ENCODE peak calls at places on chromosomes 16 and 17, in eight cellular contexts. D, B, E, H, R, Y, P and K are unnamed samples.

GRCh38 chr17:20771104-20771503 is 191.6 kb downstream of the CDRT15L2 start:
- DNase-seq in P (no peak), R (no peak), B (no peak), D (no peak), H (no peak), E (no peak), Y (no peak), K (no peak)

GRCh38 chr17:74297941-74298340 is 23.9 kb downstream of the DNAI2 start:
- DNase-seq in Y (no peak), R (no peak), B (no peak), H (no peak), D (no peak), E (no peak), P (no peak), K (no peak)

GRCh38 chr16:21685034-21685455 is 21.3 kb downstream of the OTOA start:
- DNase-seq in Y (peak), E (peak), D (no peak), R (no peak), B (no peak), P (no peak), H (no peak), K (no peak)

GRCh38 chr17:5552841-5553240 is 31.5 kb downstream of the NLRP1 start:
- DNase-seq in D (no peak), P (no peak), Y (no peak), H (no peak), E (no peak), B (no peak), R (no peak), K (no peak)

GRCh38 chr17:30363715-30364202 is 15.0 kb upstream of the CPD start:
- DNase-seq in E (no peak), D (peak), R (no peak), B (no peak), H (no peak), P (peak), Y (no peak), K (peak)

GRCh38 chr17:57342141-57342540 is 85.8 kb downstream of the MSI2 start:
- DNase-seq in E (no peak), H (no peak), Y (no peak), P (no peak), R (no peak), B (peak), D (no peak), K (no peak)

GRCh38 chr17:55620023-55620422 is 102.6 kb downstream of the TMEM100 start:
- DNase-seq in H (no peak), D (no peak), R (no peak), P (no peak), Y (no peak), B (no peak), E (no peak), K (no peak)

GRCh38 chr17:32515677-32516383 is 29.0 kb downstream of the CDK5R1 start:
- DNase-seq in B (no peak), E (no peak), R (no peak), D (no peak), P (peak), H (no peak), Y (no peak), K (peak)

GRCh38 chr17:35898283-35899070 is 18.3 kb upstream of the CCL5 start:
- DNase-seq in Y (no peak), D (peak), B (peak), H (peak), R (peak), P (no peak), E (no peak), K (no peak)

GRCh38 chr17:74485012-74485743 is 18.7 kb downstream of the CD300A start:
- DNase-seq in B (peak), Y (no peak), H (no peak), D (no peak), P (no peak), R (no peak), E (no peak), K (peak)

GRCh38 chr17:29565643-29566472 is 979 bp downstream of the ABHD15 start:
- DNase-seq in H (peak), D (peak), R (peak), E (peak), B (peak), P (peak), Y (no peak), K (peak)

GRCh38 chr16:3118204-3118790 is 5.9 kb downstream of the ZNF205 start:
- DNase-seq in D (no peak), H (no peak), B (peak), R (no peak), Y (no peak), P (no peak), E (no peak), K (no peak)

GRCh38 chr17:48225725-48226567 is 118.4 kb downstream of the SNX11 start:
- DNase-seq in B (no peak), H (no peak), D (no peak), P (no peak), R (no peak), Y (no peak), E (no peak), K (no peak)

GRCh38 chr17:48223945-48224344 is 116.4 kb downstream of the SNX11 start:
- DNase-seq in H (no peak), R (no peak), E (no peak), B (no peak), D (no peak), P (no peak), Y (no peak), K (no peak)

GRCh38 chr17:48231995-48232729 is 124.6 kb downstream of the SNX11 start:
- DNase-seq in B (no peak), D (no peak), R (no peak), H (no peak), P (no peak), E (no peak), Y (no peak), K (no peak)

DNA sequence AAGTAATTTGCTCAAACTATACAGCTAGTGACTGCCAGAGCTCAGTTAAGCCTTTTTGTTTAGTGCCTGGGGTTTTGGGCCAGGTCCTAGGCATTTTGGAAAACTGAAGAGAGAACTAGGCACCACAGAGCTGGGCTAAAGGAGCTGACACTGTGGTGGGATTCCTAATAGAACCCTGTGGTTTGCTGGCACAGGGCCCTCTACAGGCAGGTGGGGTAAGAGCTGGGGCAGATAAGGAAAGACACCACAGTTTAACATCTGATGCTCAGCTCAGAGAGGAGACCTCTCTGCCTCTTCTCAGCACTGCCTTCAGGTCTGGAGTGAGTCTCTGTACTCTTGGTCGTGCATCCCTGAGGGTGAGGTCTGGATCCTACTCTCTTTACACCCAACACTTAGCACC is 121.2 kb downstream of the SNX11 start:
- DNase-seq in E (no peak), H (no peak), D (no peak), P (no peak), Y (no peak), B (no peak), R (no peak), K (no peak)
- TF ChIP-seq CTCF in E (no peak), H (no peak), D (no peak), P (peak), Y (no peak), B (no peak), R (no peak), K (peak)

GRCh38 chr16:15847621-15848175 is 9.1 kb downstream of the MYH11 start:
- DNase-seq in E (no peak), D (no peak), Y (no peak), H (no peak), R (no peak), B (no peak), P (no peak), K (no peak)
- TF ChIP-seq CTCF in E (no peak), D (no peak), Y (no peak), H (no peak), R (no peak), B (no peak), P (no peak), K (no peak)

GRCh38 chr17:43840814-43841213 is 6.2 kb upstream of the CD300LG start:
- DNase-seq in H (no peak), P (no peak), E (peak), R (no peak), B (no peak), D (no peak), Y (no peak), K (no peak)
- TF ChIP-seq CTCF in H (no peak), P (no peak), E (peak), R (peak), B (peak), D (no peak), Y (peak), K (peak)

GRCh38 chr16:87677830-87678229 is 75.5 kb downstream of the JPH3 start:
- DNase-seq in H (no peak), R (no peak), P (no peak), E (no peak), D (no peak), Y (no peak), B (no peak), K (no peak)

GRCh38 chr16:87680272-87680644 is 78.0 kb downstream of the JPH3 start:
- DNase-seq in Y (no peak), D (no peak), P (no peak), R (no peak), H (no peak), B (no peak), E (no peak), K (no peak)

GRCh38 chr16:87681990-87682570 is 79.8 kb downstream of the JPH3 start:
- DNase-seq in D (no peak), H (peak), P (no peak), B (no peak), Y (no peak), E (no peak), R (no peak), K (peak)

GRCh38 chr16:87678618-87679017 is 76.3 kb downstream of the JPH3 start:
- DNase-seq in P (no peak), R (no peak), E (no peak), B (no peak), D (no peak), H (no peak), Y (no peak), K (no peak)

DNA sequence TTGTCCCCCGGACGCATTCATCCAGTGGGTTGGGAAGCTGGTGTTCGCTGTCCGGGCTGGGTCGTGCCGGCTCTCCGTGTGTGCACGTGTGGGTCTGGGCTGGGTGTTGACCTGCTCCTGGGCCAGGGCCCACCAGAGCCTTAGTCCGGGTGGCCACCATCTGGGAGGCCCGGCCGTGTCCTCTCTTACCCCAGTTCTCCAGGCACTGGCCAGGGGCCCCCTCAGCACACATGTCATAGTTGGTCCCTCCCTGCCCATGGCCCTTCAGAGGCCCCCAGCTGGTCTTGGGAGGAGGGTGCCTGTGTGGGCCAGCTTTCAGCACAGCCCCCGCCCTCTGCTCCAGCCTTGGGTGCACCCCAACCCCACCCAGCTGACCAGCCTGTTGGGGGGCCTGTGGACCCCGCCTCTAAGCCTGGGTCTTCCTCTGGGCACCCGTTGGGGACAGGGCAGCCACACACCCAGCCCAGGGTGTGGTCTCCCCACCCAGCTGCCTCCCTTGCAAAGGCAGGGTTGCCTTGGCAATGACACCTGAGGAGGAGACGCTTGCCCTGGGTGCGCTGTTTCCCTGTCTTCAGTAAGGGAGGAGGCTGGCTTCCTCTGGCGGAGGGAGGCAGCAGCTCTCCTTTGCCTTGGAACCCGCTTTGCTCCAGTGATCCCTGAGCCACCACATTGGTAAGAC is 77.4 kb downstream of the JPH3 start:
- DNase-seq in Y (no peak), R (no peak), P (no peak), E (no peak), H (no peak), B (no peak), D (no peak), K (no peak)
- TF ChIP-seq CTCF in Y (no peak), R (no peak), P (no peak), E (no peak), H (no peak), B (no peak), D (no peak), K (no peak)

GRCh38 chr16:83882118-83882879 is 16.6 kb upstream of the MLYCD start:
- DNase-seq in P (no peak), H (no peak), R (no peak), Y (no peak), B (no peak), D (no peak), E (peak), K (no peak)

GRCh38 chr16:83878838-83879237 is 20.1 kb upstream of the MLYCD start:
- DNase-seq in E (peak), B (no peak), P (no peak), R (no peak), Y (peak), H (peak), D (no peak), K (no peak)
- TF ChIP-seq CTCF in E (peak), B (peak), P (no peak), R (peak), Y (peak), H (no peak), D (no peak), K (no peak)

DNA sequence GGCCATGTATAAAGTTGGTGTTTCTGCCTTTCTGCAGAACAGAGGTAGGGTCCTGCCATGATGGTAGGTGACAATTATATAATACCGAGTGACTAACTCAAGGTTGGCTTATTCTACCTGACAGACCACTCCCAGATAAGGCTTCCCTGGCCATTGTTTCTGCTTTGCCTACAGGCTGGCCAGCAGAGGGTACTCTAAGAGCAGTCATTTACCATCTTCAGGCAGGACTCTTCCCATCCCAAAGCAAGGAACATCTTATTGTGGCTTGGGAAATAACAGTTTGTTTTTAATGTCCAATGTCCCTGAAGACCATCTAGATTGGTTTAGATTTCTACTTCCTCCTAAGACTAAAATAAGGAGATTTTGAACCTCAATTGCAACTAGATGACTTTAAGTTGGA is 74.1 kb downstream of the SNX11 start:
- DNase-seq in H (peak), R (no peak), D (no peak), P (no peak), B (no peak), Y (no peak), E (peak), K (no peak)
- TF ChIP-seq CTCF in H (no peak), R (no peak), D (peak), P (peak), B (peak), Y (peak), E (peak), K (peak)